ENCODE peak calls at places on chromosomes 13 and 19, in six cellular contexts. One of them, this sample, is unnamed.

GRCh38 chr13:114064516-114065140 is 67.8 kb downstream of the RASA3 start:
- ATAC-seq in Right ventricle myocardium superior: peak
- ATAC-seq in mucosa of descending colon: peak
- ATAC-seq in upper lobe of left lung: peak
- ATAC-seq in lower lobe of right lung: peak
- ATAC-seq in activated CD8-positive, alpha-beta T cell treated with anti-CD3 and anti-CD28 coated beads, Interleukin-2, amount 10 ng/mL, durations not matched to agents 7 days and 5 days: no peak
- ATAC-seq in this sample: no peak

GRCh38 chr13:29791508-29791907 is 58.9 kb downstream of the UBL3 start:
- ATAC-seq in Right ventricle myocardium superior: no peak
- ATAC-seq in lower lobe of right lung: no peak
- ATAC-seq in upper lobe of left lung: no peak
- ATAC-seq in mucosa of descending colon: no peak
- ATAC-seq in activated CD8-positive, alpha-beta T cell treated with anti-CD3 and anti-CD28 coated beads, Interleukin-2, amount 10 ng/mL, durations not matched to agents 7 days and 5 days: no peak
- ATAC-seq in this sample: no peak

GRCh38 chr19:371501-372160 is 27.0 kb upstream of the MIER2 start:
- ATAC-seq in lower lobe of right lung: no peak
- ATAC-seq in upper lobe of left lung: no peak
- ATAC-seq in activated CD8-positive, alpha-beta T cell treated with anti-CD3 and anti-CD28 coated beads, Interleukin-2, amount 10 ng/mL, durations not matched to agents 7 days and 5 days: no peak
- ATAC-seq in mucosa of descending colon: peak
- ATAC-seq in Right ventricle myocardium superior: no peak
- ATAC-seq in this sample: no peak

GRCh38 chr13:62997696-62998095 is 1582.0 kb upstream of the PCDH20 start:
- ATAC-seq in activated CD8-positive, alpha-beta T cell treated with anti-CD3 and anti-CD28 coated beads, Interleukin-2, amount 10 ng/mL, durations not matched to agents 7 days and 5 days: no peak
- ATAC-seq in Right ventricle myocardium superior: no peak
- ATAC-seq in mucosa of descending colon: no peak
- ATAC-seq in upper lobe of left lung: no peak
- ATAC-seq in lower lobe of right lung: no peak
- ATAC-seq in this sample: no peak

GRCh38 chr19:8233370-8233769 is 24.2 kb downstream of the CERS4 start:
- ATAC-seq in mucosa of descending colon: no peak
- ATAC-seq in lower lobe of right lung: no peak
- ATAC-seq in Right ventricle myocardium superior: no peak
- ATAC-seq in activated CD8-positive, alpha-beta T cell treated with anti-CD3 and anti-CD28 coated beads, Interleukin-2, amount 10 ng/mL, durations not matched to agents 7 days and 5 days: no peak
- ATAC-seq in upper lobe of left lung: no peak
- ATAC-seq in this sample: no peak

GRCh38 chr13:20394506-20394905 is 131.2 kb downstream of the CRYL1 start:
- ATAC-seq in upper lobe of left lung: no peak
- ATAC-seq in lower lobe of right lung: no peak
- ATAC-seq in Right ventricle myocardium superior: peak
- ATAC-seq in activated CD8-positive, alpha-beta T cell treated with anti-CD3 and anti-CD28 coated beads, Interleukin-2, amount 10 ng/mL, durations not matched to agents 7 days and 5 days: no peak
- ATAC-seq in mucosa of descending colon: no peak
- ATAC-seq in this sample: no peak

GRCh38 chr19:13843104-13843921 is 33.6 kb upstream of the NANOS3 start:
- ATAC-seq in mucosa of descending colon: peak
- ATAC-seq in activated CD8-positive, alpha-beta T cell treated with anti-CD3 and anti-CD28 coated beads, Interleukin-2, amount 10 ng/mL, durations not matched to agents 7 days and 5 days: no peak
- ATAC-seq in Right ventricle myocardium superior: no peak
- ATAC-seq in upper lobe of left lung: no peak
- ATAC-seq in lower lobe of right lung: no peak
- ATAC-seq in this sample: no peak

GRCh38 chr19:14005381-14006084 is 587 bp downstream of the RFX1 start:
- ATAC-seq in mucosa of descending colon: peak
- ATAC-seq in lower lobe of right lung: peak
- ATAC-seq in Right ventricle myocardium superior: peak
- ATAC-seq in activated CD8-positive, alpha-beta T cell treated with anti-CD3 and anti-CD28 coated beads, Interleukin-2, amount 10 ng/mL, durations not matched to agents 7 days and 5 days: peak
- ATAC-seq in upper lobe of left lung: peak
- ATAC-seq in this sample: peak

GRCh38 chr19:13007292-13008045 is 12.2 kb downstream of the NFIX start:
- ATAC-seq in lower lobe of right lung: peak
- ATAC-seq in upper lobe of left lung: no peak
- ATAC-seq in activated CD8-positive, alpha-beta T cell treated with anti-CD3 and anti-CD28 coated beads, Interleukin-2, amount 10 ng/mL, durations not matched to agents 7 days and 5 days: no peak
- ATAC-seq in mucosa of descending colon: peak
- ATAC-seq in Right ventricle myocardium superior: peak
- ATAC-seq in this sample: peak

GRCh38 chr13:59790626-59791025 is 373.1 kb downstream of the DIAPH3 start:
- ATAC-seq in lower lobe of right lung: no peak
- ATAC-seq in Right ventricle myocardium superior: no peak
- ATAC-seq in upper lobe of left lung: no peak
- ATAC-seq in mucosa of descending colon: no peak
- ATAC-seq in activated CD8-positive, alpha-beta T cell treated with anti-CD3 and anti-CD28 coated beads, Interleukin-2, amount 10 ng/mL, durations not matched to agents 7 days and 5 days: no peak
- ATAC-seq in this sample: no peak

GRCh38 chr13:98784666-98785065 is 32.2 kb upstream of the SLC15A1 start:
- ATAC-seq in upper lobe of left lung: no peak
- ATAC-seq in lower lobe of right lung: no peak
- ATAC-seq in mucosa of descending colon: peak
- ATAC-seq in activated CD8-positive, alpha-beta T cell treated with anti-CD3 and anti-CD28 coated beads, Interleukin-2, amount 10 ng/mL, durations not matched to agents 7 days and 5 days: no peak
- ATAC-seq in Right ventricle myocardium superior: no peak
- ATAC-seq in this sample: peak

GRCh38 chr19:18118420-18119242 is 21.1 kb downstream of the MAST3 start:
- ATAC-seq in lower lobe of right lung: no peak
- ATAC-seq in upper lobe of left lung: no peak
- ATAC-seq in activated CD8-positive, alpha-beta T cell treated with anti-CD3 and anti-CD28 coated beads, Interleukin-2, amount 10 ng/mL, durations not matched to agents 7 days and 5 days: no peak
- ATAC-seq in mucosa of descending colon: no peak
- ATAC-seq in Right ventricle myocardium superior: no peak
- ATAC-seq in this sample: no peak

GRCh38 chr19:12899891-12900518 is 9.0 kb downstream of the GCDH start:
- ATAC-seq in upper lobe of left lung: no peak
- ATAC-seq in mucosa of descending colon: peak
- ATAC-seq in activated CD8-positive, alpha-beta T cell treated with anti-CD3 and anti-CD28 coated beads, Interleukin-2, amount 10 ng/mL, durations not matched to agents 7 days and 5 days: peak
- ATAC-seq in lower lobe of right lung: no peak
- ATAC-seq in Right ventricle myocardium superior: no peak
- ATAC-seq in this sample: no peak

GRCh38 chr13:36154567-36155231 is 23.5 kb upstream of the DCLK1 start:
- ATAC-seq in upper lobe of left lung: peak
- ATAC-seq in activated CD8-positive, alpha-beta T cell treated with anti-CD3 and anti-CD28 coated beads, Interleukin-2, amount 10 ng/mL, durations not matched to agents 7 days and 5 days: no peak
- ATAC-seq in mucosa of descending colon: no peak
- ATAC-seq in Right ventricle myocardium superior: peak
- ATAC-seq in lower lobe of right lung: peak
- ATAC-seq in this sample: no peak

GRCh38 chr13:30824651-30825050 is 81.4 kb upstream of the MEDAG start:
- ATAC-seq in Right ventricle myocardium superior: no peak
- ATAC-seq in activated CD8-positive, alpha-beta T cell treated with anti-CD3 and anti-CD28 coated beads, Interleukin-2, amount 10 ng/mL, durations not matched to agents 7 days and 5 days: no peak
- ATAC-seq in upper lobe of left lung: no peak
- ATAC-seq in lower lobe of right lung: no peak
- ATAC-seq in mucosa of descending colon: peak
- ATAC-seq in this sample: no peak

GRCh38 chr19:48174445-48175030 is 4.1 kb downstream of the ZSWIM9 start:
- ATAC-seq in Right ventricle myocardium superior: no peak
- ATAC-seq in activated CD8-positive, alpha-beta T cell treated with anti-CD3 and anti-CD28 coated beads, Interleukin-2, amount 10 ng/mL, durations not matched to agents 7 days and 5 days: no peak
- ATAC-seq in mucosa of descending colon: no peak
- ATAC-seq in upper lobe of left lung: no peak
- ATAC-seq in lower lobe of right lung: no peak
- ATAC-seq in this sample: no peak

GRCh38 chr13:102236830-102237621 is 164.8 kb downstream of the FGF14 start:
- ATAC-seq in upper lobe of left lung: peak
- ATAC-seq in activated CD8-positive, alpha-beta T cell treated with anti-CD3 and anti-CD28 coated beads, Interleukin-2, amount 10 ng/mL, durations not matched to agents 7 days and 5 days: no peak
- ATAC-seq in lower lobe of right lung: peak
- ATAC-seq in mucosa of descending colon: no peak
- ATAC-seq in Right ventricle myocardium superior: no peak
- ATAC-seq in this sample: no peak

GRCh38 chr13:27151798-27152599 is 19.6 kb downstream of the USP12 start:
- ATAC-seq in lower lobe of right lung: no peak
- ATAC-seq in upper lobe of left lung: no peak
- ATAC-seq in Right ventricle myocardium superior: no peak
- ATAC-seq in activated CD8-positive, alpha-beta T cell treated with anti-CD3 and anti-CD28 coated beads, Interleukin-2, amount 10 ng/mL, durations not matched to agents 7 days and 5 days: no peak
- ATAC-seq in mucosa of descending colon: peak
- ATAC-seq in this sample: no peak